ENCODE peak calls at places on chromosomes 2 and 18, in seven cellular contexts. One of them, this sample, is unnamed.

GRCh38 chr2:129929321-129930290 is 49.9 kb upstream of the RAB6C start:
- DNase-seq in tibial nerve: peak; percentile 32
- DNase-seq in A549: no peak
- DNase-seq in sigmoid colon: no peak
- DNase-seq in ovary: no peak
- DNase-seq in K562: no peak
- DNase-seq in HepG2: no peak
- DNase-seq in this sample: no peak

GRCh38 chr2:11144077-11144723 is 11.1 kb upstream of the SLC66A3 start:
- DNase-seq in A549: no peak
- DNase-seq in tibial nerve: no peak
- DNase-seq in HepG2: no peak
- DNase-seq in K562: no peak
- DNase-seq in sigmoid colon: no peak
- DNase-seq in ovary: no peak
- DNase-seq in this sample: no peak

GRCh38 chr2:60463249-60463648 is 90.2 kb downstream of the BCL11A start:
- DNase-seq in A549: no peak
- DNase-seq in ovary: peak; percentile 49
- DNase-seq in HepG2: no peak
- DNase-seq in sigmoid colon: peak; percentile 77
- DNase-seq in K562: no peak
- DNase-seq in tibial nerve: no peak
- DNase-seq in this sample: no peak

GRCh38 chr2:121037480-121037879 is 247.5 kb downstream of the TFCP2L1 start:
- DNase-seq in A549: no peak
- DNase-seq in ovary: no peak
- DNase-seq in K562: no peak
- DNase-seq in sigmoid colon: no peak
- DNase-seq in tibial nerve: no peak
- DNase-seq in HepG2: no peak
- DNase-seq in this sample: peak; percentile 15

GRCh38 chr2:68747413-68747812 is 12.8 kb downstream of the ARHGAP25 start:
- DNase-seq in tibial nerve: no peak
- DNase-seq in K562: no peak
- DNase-seq in ovary: no peak
- DNase-seq in sigmoid colon: peak; percentile 29
- DNase-seq in HepG2: no peak
- DNase-seq in A549: no peak
- DNase-seq in this sample: no peak

GRCh38 chr2:135931776-135932438 is 53.5 kb downstream of the DARS1 start:
- DNase-seq in HepG2: no peak
- DNase-seq in K562: no peak
- DNase-seq in sigmoid colon: no peak
- DNase-seq in A549: no peak
- DNase-seq in tibial nerve: no peak
- DNase-seq in ovary: no peak
- DNase-seq in this sample: no peak

GRCh38 chr2:166106431-166107015 is 21.3 kb downstream of the SCN1A start:
- DNase-seq in sigmoid colon: no peak
- DNase-seq in A549: peak; percentile 26
- DNase-seq in tibial nerve: no peak
- DNase-seq in ovary: no peak
- DNase-seq in HepG2: peak; percentile 19
- DNase-seq in K562: peak; percentile 67
- DNase-seq in this sample: no peak

GRCh38 chr2:234997389-234997788 is 45.6 kb downstream of the SH3BP4 start:
- DNase-seq in A549: no peak
- DNase-seq in sigmoid colon: peak; percentile 45
- DNase-seq in HepG2: no peak
- DNase-seq in tibial nerve: no peak
- DNase-seq in K562: no peak
- DNase-seq in ovary: no peak
- DNase-seq in this sample: no peak

GRCh38 chr2:159196393-159196925 is 90.0 kb downstream of the WDSUB1 start:
- DNase-seq in ovary: no peak
- DNase-seq in A549: no peak
- DNase-seq in sigmoid colon: no peak
- DNase-seq in HepG2: no peak
- DNase-seq in K562: no peak
- DNase-seq in tibial nerve: no peak
- DNase-seq in this sample: no peak

GRCh38 chr18:57898506-57899124 is 95.5 kb upstream of the ATP8B1 start:
- DNase-seq in ovary: no peak
- DNase-seq in K562: no peak
- DNase-seq in tibial nerve: no peak
- DNase-seq in A549: peak; percentile 16
- DNase-seq in HepG2: no peak
- DNase-seq in sigmoid colon: no peak
- DNase-seq in this sample: no peak

GRCh38 chr2:136582631-136583205 is 182.6 kb upstream of the THSD7B start:
- DNase-seq in HepG2: peak; percentile 18
- DNase-seq in ovary: no peak
- DNase-seq in tibial nerve: no peak
- DNase-seq in sigmoid colon: no peak
- DNase-seq in K562: peak; percentile 44
- DNase-seq in A549: peak; percentile 8
- DNase-seq in this sample: no peak

GRCh38 chr2:72112421-72112820 is 35.2 kb downstream of the CYP26B1 start:
- DNase-seq in sigmoid colon: peak; percentile 24
- DNase-seq in ovary: no peak
- DNase-seq in K562: peak; percentile 14
- DNase-seq in A549: no peak
- DNase-seq in tibial nerve: no peak
- DNase-seq in HepG2: no peak
- DNase-seq in this sample: no peak

GRCh38 chr2:64943387-64944150 is 45.6 kb upstream of the SLC1A4 start:
- DNase-seq in A549: peak; percentile 69
- DNase-seq in sigmoid colon: peak; percentile 88
- DNase-seq in K562: no peak
- DNase-seq in ovary: peak; percentile 27
- DNase-seq in tibial nerve: no peak
- DNase-seq in HepG2: peak; percentile 97
- DNase-seq in this sample: peak; percentile 48

GRCh38 chr2:180660881-180661280 is 319.5 kb upstream of the UBE2E3 start:
- DNase-seq in ovary: no peak
- DNase-seq in sigmoid colon: no peak
- DNase-seq in tibial nerve: no peak
- DNase-seq in K562: no peak
- DNase-seq in HepG2: no peak
- DNase-seq in A549: no peak
- DNase-seq in this sample: no peak

GRCh38 chr18:45670281-45670962 is 53.6 kb upstream of the SLC14A1 start:
- DNase-seq in sigmoid colon: no peak
- DNase-seq in ovary: no peak
- DNase-seq in K562: peak; percentile 81
- DNase-seq in tibial nerve: no peak
- DNase-seq in A549: no peak
- DNase-seq in HepG2: no peak
- DNase-seq in this sample: no peak

GRCh38 chr18:32553174-32553573 is 82.5 kb upstream of the GAREM1 start:
- DNase-seq in tibial nerve: no peak
- DNase-seq in sigmoid colon: no peak
- DNase-seq in K562: no peak
- DNase-seq in A549: no peak
- DNase-seq in ovary: no peak
- DNase-seq in HepG2: no peak
- DNase-seq in this sample: no peak

GRCh38 chr2:46836295-46837111 is 79.1 kb downstream of the MCFD2 start:
- DNase-seq in K562: no peak
- DNase-seq in ovary: no peak
- DNase-seq in HepG2: no peak
- DNase-seq in tibial nerve: no peak
- DNase-seq in A549: no peak
- DNase-seq in sigmoid colon: no peak
- DNase-seq in this sample: peak; percentile 34

GRCh38 chr18:10661333-10661732 is 135.5 kb downstream of the NAPG start:
- DNase-seq in tibial nerve: no peak
- DNase-seq in K562: no peak
- DNase-seq in HepG2: no peak
- DNase-seq in ovary: no peak
- DNase-seq in A549: no peak
- DNase-seq in sigmoid colon: no peak
- DNase-seq in this sample: no peak

GRCh38 chr2:68251187-68251854 is 1.0 kb downstream of the PPP3R1 start:
- DNase-seq in A549: peak; percentile 86
- DNase-seq in K562: peak; percentile 88
- DNase-seq in HepG2: peak; percentile 84
- DNase-seq in tibial nerve: peak; percentile 33
- DNase-seq in ovary: peak; percentile 60
- DNase-seq in sigmoid colon: peak; percentile 87
- DNase-seq in this sample: peak; percentile 62

GRCh38 chr2:174683392-174683759 is 80.9 kb downstream of the CHRNA1 start:
- DNase-seq in ovary: no peak
- DNase-seq in tibial nerve: no peak
- DNase-seq in K562: no peak
- DNase-seq in A549: peak; percentile 58
- DNase-seq in HepG2: no peak
- DNase-seq in sigmoid colon: no peak
- DNase-seq in this sample: no peak

GRCh38 chr2:132392211-132392610 is 24.4 kb upstream of the GPR39 start:
- DNase-seq in tibial nerve: no peak
- DNase-seq in sigmoid colon: no peak
- DNase-seq in HepG2: no peak
- DNase-seq in ovary: no peak
- DNase-seq in A549: no peak
- DNase-seq in K562: no peak
- DNase-seq in this sample: no peak

GRCh38 chr2:8023241-8023640 is 658.6 kb upstream of the ID2 start:
- DNase-seq in A549: no peak
- DNase-seq in sigmoid colon: no peak
- DNase-seq in HepG2: no peak
- DNase-seq in tibial nerve: no peak
- DNase-seq in ovary: no peak
- DNase-seq in K562: no peak
- DNase-seq in this sample: no peak

GRCh38 chr2:199100326-199101110 is 357.2 kb downstream of the SATB2 start:
- DNase-seq in A549: no peak
- DNase-seq in K562: no peak
- DNase-seq in tibial nerve: no peak
- DNase-seq in HepG2: no peak
- DNase-seq in ovary: no peak
- DNase-seq in sigmoid colon: no peak
- DNase-seq in this sample: no peak

GRCh38 chr2:88121678-88122077 is 6.2 kb downstream of the FABP1 start:
- DNase-seq in K562: no peak
- DNase-seq in A549: no peak
- DNase-seq in ovary: no peak
- DNase-seq in HepG2: no peak
- DNase-seq in tibial nerve: no peak
- DNase-seq in sigmoid colon: no peak
- DNase-seq in this sample: no peak

DNA sequence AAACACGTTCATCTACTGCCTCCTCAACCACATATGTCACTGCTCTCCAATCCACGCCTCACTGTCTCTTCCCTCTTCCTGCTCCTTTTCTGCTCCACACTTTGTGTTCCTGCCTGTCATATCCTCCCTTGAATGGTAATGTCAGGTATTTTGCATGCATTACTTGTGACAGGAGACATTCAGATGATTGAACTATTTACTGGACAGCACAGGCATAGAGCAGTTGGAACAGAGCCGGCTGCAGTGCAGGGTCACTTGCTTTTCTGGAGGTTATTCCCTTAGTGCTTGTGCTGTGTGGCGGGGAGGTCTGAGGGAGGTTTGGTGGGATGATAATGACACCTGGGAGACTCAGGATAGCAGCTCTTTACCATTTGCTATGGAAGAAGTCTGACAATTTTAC is 93.8 kb downstream of the LTBP1 start:
- DNase-seq in K562: no peak
- DNase-seq in tibial nerve: no peak
- DNase-seq in A549: no peak
- DNase-seq in HepG2: no peak
- DNase-seq in ovary: no peak
- DNase-seq in sigmoid colon: no peak
- DNase-seq in this sample: no peak
- TF ChIP-seq EP300 in K562: no peak
- TF ChIP-seq EP300 in tibial nerve: no peak
- TF ChIP-seq EP300 in A549: no peak
- TF ChIP-seq EP300 in HepG2: no peak
- TF ChIP-seq EP300 in ovary: no peak
- TF ChIP-seq EP300 in sigmoid colon: no peak
- TF ChIP-seq EP300 in this sample: no peak

DNA sequence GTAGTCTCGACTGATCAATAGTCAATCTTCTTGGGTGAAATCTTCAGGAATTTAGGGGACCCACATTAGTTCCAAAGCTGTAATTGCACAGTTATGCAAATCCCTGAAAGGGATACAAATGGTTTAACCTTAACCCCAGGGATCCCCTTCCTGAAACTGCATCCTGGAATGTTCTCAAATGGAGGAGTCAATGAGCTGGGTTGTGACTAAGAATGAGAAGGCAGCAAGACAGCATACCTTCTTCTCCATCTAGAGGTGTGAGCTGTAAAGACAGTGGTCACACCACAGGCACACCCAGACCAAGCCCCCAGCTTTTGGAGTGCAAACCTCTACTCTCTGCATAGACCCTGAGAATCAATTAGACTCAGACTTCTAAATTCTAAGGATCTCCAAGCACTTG is 164.7 kb upstream of the MEIS1 start:
- DNase-seq in sigmoid colon: no peak
- DNase-seq in A549: no peak
- DNase-seq in K562: no peak
- DNase-seq in ovary: no peak
- DNase-seq in tibial nerve: no peak
- DNase-seq in HepG2: no peak
- DNase-seq in this sample: no peak
- TF ChIP-seq CTCF in sigmoid colon: no peak
- TF ChIP-seq CTCF in A549: no peak
- TF ChIP-seq CTCF in K562: no peak
- TF ChIP-seq CTCF in ovary: no peak
- TF ChIP-seq CTCF in tibial nerve: no peak
- TF ChIP-seq CTCF in HepG2: no peak
- TF ChIP-seq CTCF in this sample: no peak

GRCh38 chr18:52462853-52463252 is 122.9 kb downstream of the DCC start:
- DNase-seq in A549: no peak
- DNase-seq in HepG2: no peak
- DNase-seq in K562: no peak
- DNase-seq in ovary: no peak
- DNase-seq in sigmoid colon: no peak
- DNase-seq in tibial nerve: no peak
- DNase-seq in this sample: no peak
- TF ChIP-seq EP300 in A549: no peak
- TF ChIP-seq EP300 in HepG2: no peak
- TF ChIP-seq EP300 in K562: no peak
- TF ChIP-seq EP300 in ovary: no peak
- TF ChIP-seq EP300 in sigmoid colon: no peak
- TF ChIP-seq EP300 in tibial nerve: no peak
- TF ChIP-seq EP300 in this sample: no peak

GRCh38 chr2:40823465-40823864 is 371.6 kb upstream of the SLC8A1 start:
- DNase-seq in ovary: no peak
- DNase-seq in tibial nerve: no peak
- DNase-seq in A549: no peak
- DNase-seq in K562: no peak
- DNase-seq in sigmoid colon: no peak
- DNase-seq in HepG2: no peak
- DNase-seq in this sample: no peak

GRCh38 chr2:40814621-40815020 is 362.7 kb upstream of the SLC8A1 start:
- DNase-seq in sigmoid colon: no peak
- DNase-seq in HepG2: no peak
- DNase-seq in A549: no peak
- DNase-seq in tibial nerve: no peak
- DNase-seq in ovary: no peak
- DNase-seq in K562: no peak
- DNase-seq in this sample: no peak

GRCh38 chr2:40824269-40824668 is 372.4 kb upstream of the SLC8A1 start:
- DNase-seq in K562: no peak
- DNase-seq in A549: no peak
- DNase-seq in HepG2: no peak
- DNase-seq in sigmoid colon: no peak
- DNase-seq in ovary: no peak
- DNase-seq in tibial nerve: no peak
- DNase-seq in this sample: no peak

GRCh38 chr2:40820319-40820718 is 368.4 kb upstream of the SLC8A1 start:
- DNase-seq in A549: no peak
- DNase-seq in tibial nerve: no peak
- DNase-seq in K562: no peak
- DNase-seq in sigmoid colon: no peak
- DNase-seq in HepG2: no peak
- DNase-seq in ovary: no peak
- DNase-seq in this sample: no peak
- TF ChIP-seq CTCF in A549: no peak
- TF ChIP-seq CTCF in tibial nerve: no peak
- TF ChIP-seq CTCF in K562: no peak
- TF ChIP-seq CTCF in sigmoid colon: peak; percentile 14
- TF ChIP-seq CTCF in HepG2: no peak
- TF ChIP-seq CTCF in ovary: no peak
- TF ChIP-seq CTCF in this sample: no peak